ENCODE peak calls at places on chromosome 20, in five cellular contexts. W is Panc1, E is stomach, M is tibial artery, D is WERI-Rb-1. J is an unnamed sample. For H3K27me3 and H3K9me3, the result is how much of the 10 kb centered on the place peaks cover.

GRCh38 chr20:50308513-50309279 is 118.1 kb downstream of the CEBPB start:
- DNase-seq in E (peak), M (peak), W (peak), D (peak), J (peak)

GRCh38 chr20:47665221-47665991 is 119.9 kb downstream of the SULF2 start:
- DNase-seq in M (peak), E (no peak), D (peak), W (no peak), J (no peak)

GRCh38 chr20:49624317-49624716 is 56.4 kb upstream of the PTGIS start:
- DNase-seq in E (no peak), M (no peak), D (no peak), W (no peak), J (no peak)

GRCh38 chr20:48523191-48523757 is 304.5 kb downstream of the PREX1 start:
- DNase-seq in E (no peak), W (peak), M (no peak), D (no peak), J (no peak)

GRCh38 chr20:15654208-15654649 is 919.0 kb downstream of the KIF16B start:
- DNase-seq in M (no peak), E (peak), D (peak), W (no peak), J (no peak)

GRCh38 chr20:15831201-15831600 is 742.0 kb downstream of the KIF16B start:
- DNase-seq in M (no peak), W (no peak), D (no peak), E (no peak), J (no peak)

GRCh38 chr20:33771938-33772337 is 39.2 kb upstream of the CHMP4B start:
- DNase-seq in E (no peak), D (no peak), M (no peak), W (no peak), J (no peak)

GRCh38 chr20:52103911-52104545 is 87.6 kb downstream of the ZFP64 start:
- DNase-seq in M (no peak), W (no peak), E (no peak), D (no peak), J (no peak)

GRCh38 chr20:57103146-57103800 is 163.2 kb downstream of the BMP7 start:
- DNase-seq in M (no peak), D (no peak), E (no peak), W (no peak), J (no peak)

GRCh38 chr20:54625497-54625896 is 150.1 kb downstream of the DOK5 start:
- DNase-seq in D (no peak), M (no peak), E (peak), W (no peak), J (no peak)

DNA sequence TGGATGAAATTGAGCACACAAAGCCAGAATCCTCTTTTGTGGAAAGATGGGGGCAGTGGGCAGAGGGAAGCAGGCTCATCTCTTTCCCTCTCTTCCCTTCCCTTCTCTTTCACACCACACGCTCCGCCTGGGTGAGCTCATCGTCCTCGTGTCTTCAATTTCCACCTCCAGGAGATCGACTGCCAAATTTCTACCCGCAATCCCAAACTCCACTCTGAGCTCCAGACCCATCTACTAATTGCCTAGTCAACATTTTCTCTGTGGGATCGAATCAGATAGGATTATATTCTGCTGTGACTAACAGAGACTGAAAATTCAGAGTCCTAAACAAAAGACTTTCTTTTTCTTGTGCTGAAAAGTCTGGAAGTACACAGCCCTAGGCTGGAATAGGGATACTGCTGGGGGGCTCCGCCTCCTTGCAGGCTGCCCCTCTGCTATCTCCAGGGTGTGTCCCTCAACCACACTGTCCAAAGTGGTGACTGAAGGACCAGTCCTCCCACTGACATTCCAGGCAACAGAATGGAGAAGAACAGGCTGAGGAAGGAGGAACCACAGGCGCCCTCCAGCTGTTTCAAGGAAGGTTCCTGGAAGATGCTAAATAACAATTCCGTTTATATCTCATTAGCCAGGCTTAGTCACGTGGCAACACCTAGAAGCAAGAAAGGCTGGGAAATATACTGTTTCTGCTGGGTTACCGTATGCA is 5.0 kb upstream of the HSPA12B start:
- DNase-seq in W (no peak), D (no peak), E (no peak), M (no peak), J (peak)
- H3K4me3 ChIP-seq in W (no peak), D (no peak), E (no peak), M (no peak), J (no peak)

GRCh38 chr20:63013207-63013606 is 6.4 kb upstream of the BHLHE23 start:
- DNase-seq in E (no peak), M (no peak), D (no peak), W (no peak), J (no peak)

GRCh38 chr20:63009044-63009961 is 2.5 kb upstream of the BHLHE23 start:
- DNase-seq in D (peak), E (peak), W (peak), M (peak), J (peak)

GRCh38 chr20:63009988-63010769 is 3.4 kb upstream of the BHLHE23 start:
- DNase-seq in W (no peak), E (peak), M (no peak), D (no peak), J (no peak)

GRCh38 chr20:63014287-63014686 is 7.5 kb upstream of the BHLHE23 start:
- DNase-seq in M (no peak), D (no peak), W (no peak), E (no peak), J (no peak)

DNA sequence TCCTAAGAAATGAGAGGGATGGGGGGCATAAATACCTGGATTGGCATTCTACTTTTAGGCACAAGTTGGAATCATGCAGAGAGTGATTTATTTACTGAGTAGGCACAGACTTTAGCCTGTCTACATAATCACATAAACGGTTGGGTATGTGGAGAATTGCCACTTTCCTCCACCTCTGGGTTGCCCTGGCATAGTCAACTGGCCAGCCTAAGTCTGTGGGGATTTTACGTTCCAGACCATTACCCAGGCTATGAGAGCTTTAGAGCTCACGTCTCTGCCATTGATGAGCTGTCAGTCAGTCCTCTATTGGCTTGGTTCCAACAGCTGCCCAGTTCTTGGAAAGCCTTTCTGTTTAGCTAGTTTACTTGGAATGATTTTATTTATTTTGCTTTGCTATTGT is 5.0 kb upstream of the BHLHE23 start:
- DNase-seq in M (no peak), W (no peak), D (no peak), E (no peak), J (no peak)
- H3K27me3 ChIP-seq in M (under half), W (under half), D (under half), E (half or more), J (under half)

DNA sequence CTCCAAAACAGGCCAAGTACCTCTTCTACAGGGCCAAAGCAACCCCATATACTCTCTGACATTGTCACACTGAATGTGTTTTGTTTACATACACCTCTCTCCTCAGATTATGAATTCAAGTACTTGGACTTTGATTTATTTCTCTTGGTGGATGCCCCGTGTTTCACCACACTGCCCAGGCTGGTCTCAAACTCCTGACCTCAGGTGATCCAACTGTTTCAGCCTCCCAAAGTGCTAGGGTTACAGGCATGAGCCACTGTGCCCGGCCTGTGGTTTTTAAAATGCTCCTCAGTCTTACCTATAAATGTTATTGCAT is 16.1 kb downstream of the CSNK2A1 start:
- DNase-seq in D (no peak), M (no peak), W (no peak), E (no peak), J (no peak)
- H3K9me3 ChIP-seq in D (under half), M (under half), W (under half), E (under half), J (under half)

GRCh38 chr20:44475694-44476560 is at the start of gene TTPAL:
- DNase-seq in E (peak), W (peak), D (peak), M (peak), J (peak)

GRCh38 chr20:44479643-44480042 is 4.0 kb downstream of the TTPAL start:
- DNase-seq in M (no peak), E (no peak), W (no peak), D (no peak), J (no peak)

GRCh38 chr20:44478188-44478587 is 2.5 kb downstream of the TTPAL start:
- DNase-seq in M (no peak), W (no peak), D (no peak), E (no peak), J (no peak)

GRCh38 chr20:44475372-44475693 is 341 bp upstream of the TTPAL start:
- DNase-seq in W (no peak), M (no peak), E (no peak), D (no peak), J (no peak)

GRCh38 chr20:44477151-44477550 is 1.5 kb downstream of the TTPAL start:
- DNase-seq in D (no peak), E (no peak), M (no peak), W (no peak), J (no peak)
- H3K4me3 ChIP-seq in D (no peak), E (no peak), M (no peak), W (no peak), J (no peak)

GRCh38 chr20:36812601-36813000 is 39.0 kb upstream of the DSN1 start:
- DNase-seq in M (no peak), E (no peak), D (no peak), W (no peak), J (no peak)
- H3K27me3 ChIP-seq in M (under half), E (under half), D (under half), W (under half), J (under half)

GRCh38 chr20:63962426-63963347 is 6.5 kb upstream of the UCKL1 start:
- DNase-seq in D (no peak), W (no peak), M (no peak), E (no peak), J (peak)
- H3K9me3 ChIP-seq in D (under half), W (under half), M (under half), E (under half), J (under half)

J was measured in psoas muscle.